ENCODE peak calls at places on chromosomes 16 and 17, in eight cellular contexts. D is CD4-positive, CD25-positive, alpha-beta regulatory T cell; Z is tibial artery; U is uterus; S is aorta; V is cardiac muscle cell; C is testis; L is neural progenitor cell. M is an unnamed sample.

GRCh38 chr16:79509221-79509631 is 91.3 kb downstream of the MAF start:
- DNase-seq in U (no peak), Z (peak; percentile 69), D (no peak), L (peak; percentile 24), S (peak; percentile 83), C (peak; percentile 30), V (no peak), M (no peak)

GRCh38 chr16:19014456-19014855 is 30.7 kb downstream of the TMC7 start:
- DNase-seq in U (no peak), L (no peak), C (no peak), S (peak; percentile 52), D (no peak), Z (no peak), V (no peak), M (peak; percentile 68)

GRCh38 chr17:79914813-79915740 is 75.8 kb upstream of the CBX4 start:
- DNase-seq in V (no peak), L (no peak), Z (no peak), S (no peak), D (no peak), U (no peak), C (no peak), M (no peak)

GRCh38 chr17:30921544-30922196 is at the start of gene ADAP2:
- DNase-seq in L (peak; percentile 76), C (peak; percentile 46), Z (peak; percentile 53), V (peak; percentile 65), U (peak; percentile 24), S (peak; percentile 85), D (no peak), M (peak; percentile 89)

GRCh38 chr16:88413631-88414030 is 30.9 kb downstream of the ZNF469 start:
- DNase-seq in D (no peak), V (no peak), S (no peak), C (no peak), L (no peak), U (no peak), Z (no peak), M (no peak)

GRCh38 chr17:5951912-5952311 is 118.3 kb upstream of the WSCD1 start:
- DNase-seq in D (no peak), S (no peak), L (no peak), U (no peak), V (no peak), Z (no peak), C (no peak), M (no peak)

GRCh38 chr17:45276031-45276430 is 14.1 kb upstream of the SPATA32 start:
- DNase-seq in C (no peak), V (no peak), Z (no peak), S (no peak), L (no peak), D (no peak), U (peak; percentile 59), M (no peak)

GRCh38 chr17:50127661-50128361 is 2.1 kb downstream of the SAMD14 start:
- DNase-seq in D (no peak), S (no peak), C (no peak), L (no peak), U (no peak), Z (no peak), V (no peak), M (no peak)

GRCh38 chr17:77445030-77445907 is 304.5 kb downstream of the SEC14L1 start:
- DNase-seq in D (peak; percentile 77), S (peak; percentile 84), Z (peak; percentile 60), V (no peak), U (peak; percentile 70), L (no peak), C (no peak), M (no peak)

GRCh38 chr16:695355-696089 is 5.3 kb upstream of the WDR24 start:
- DNase-seq in L (peak; percentile 60), V (peak; percentile 28), C (no peak), Z (no peak), U (no peak), D (peak; percentile 60), S (no peak), M (no peak)

GRCh38 chr16:86079185-86079885 is 180.4 kb downstream of the IRF8 start:
- DNase-seq in Z (peak; percentile 13), V (no peak), L (no peak), C (no peak), S (no peak), U (no peak), D (no peak), M (peak; percentile 25)

GRCh38 chr16:30738984-30739951 is 9.0 kb upstream of the PHKG2 start:
- DNase-seq in L (no peak), C (no peak), U (no peak), V (no peak), S (no peak), Z (no peak), D (no peak), M (no peak)
- H3K27ac ChIP-seq in L (no peak overlapping the region), C (peak overlapping the region; percentile 42), U (no peak overlapping the region), V (no peak overlapping the region), S (no peak overlapping the region), Z (peak overlapping the region; percentile 69), D (no peak overlapping the region), M (peak overlapping the region; percentile 80)

GRCh38 chr16:35557731-35558130 is 2098.3 kb downstream of the TP53TG3F start:
- DNase-seq in U (no peak), Z (no peak), S (no peak), C (no peak), L (no peak), V (no peak), D (no peak), M (no peak)

DNA sequence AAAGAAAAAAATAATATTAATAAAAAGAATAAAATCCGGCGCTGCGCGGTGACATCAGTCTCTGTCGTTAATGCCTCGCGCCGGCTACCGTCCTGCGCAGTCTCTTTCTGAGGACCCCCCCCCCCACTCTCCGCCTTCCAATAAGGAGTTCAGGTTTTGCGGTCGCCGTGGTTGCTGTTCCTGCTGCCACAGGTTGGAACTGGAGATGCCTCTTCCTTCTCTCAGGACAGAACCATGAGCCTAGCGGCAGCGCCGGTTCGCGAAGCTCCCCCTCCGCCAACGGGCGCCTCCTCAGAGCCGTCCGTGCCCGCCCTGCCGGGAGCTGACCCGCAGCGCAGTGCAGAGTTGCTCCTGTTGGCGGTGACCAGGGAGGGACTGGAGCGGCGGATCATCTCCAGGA is 2093.4 kb downstream of the TP53TG3F start:
- DNase-seq in C (peak; percentile 53), S (no peak), V (no peak), Z (no peak), U (no peak), D (no peak), L (no peak), M (no peak)
- H3K9me3 ChIP-seq in C (no peaks in the 10 kb centered on the region), S (peaks cover 4% of the 10 kb centered on the region), V (no peaks in the 10 kb centered on the region), Z (no peaks in the 10 kb centered on the region), U (no peaks in the 10 kb centered on the region), D (peaks cover 13% of the 10 kb centered on the region), L (peaks cover 51% of the 10 kb centered on the region), M (no peaks in the 10 kb centered on the region)

GRCh38 chr17:48722201-48722907 is at the start of gene PRAC1:
- DNase-seq in S (no peak), L (peak; percentile 20), Z (no peak), C (no peak), D (no peak), V (no peak), U (no peak), M (no peak)

GRCh38 chr17:48719642-48720262 is 2.6 kb downstream of the PRAC1 start:
- DNase-seq in C (no peak), U (no peak), S (no peak), D (no peak), L (peak; percentile 74), Z (no peak), V (peak; percentile 21), M (no peak)

GRCh38 chr17:48720263-48721008 is 1.9 kb downstream of the PRAC1 start:
- DNase-seq in L (peak; percentile 16), S (no peak), V (no peak), D (no peak), C (no peak), U (no peak), Z (no peak), M (no peak)

GRCh38 chr17:48718781-48719641 is 3.3 kb downstream of the PRAC1 start:
- DNase-seq in D (no peak), L (peak; percentile 64), V (peak; percentile 42), Z (no peak), S (no peak), U (no peak), C (no peak), M (no peak)

DNA sequence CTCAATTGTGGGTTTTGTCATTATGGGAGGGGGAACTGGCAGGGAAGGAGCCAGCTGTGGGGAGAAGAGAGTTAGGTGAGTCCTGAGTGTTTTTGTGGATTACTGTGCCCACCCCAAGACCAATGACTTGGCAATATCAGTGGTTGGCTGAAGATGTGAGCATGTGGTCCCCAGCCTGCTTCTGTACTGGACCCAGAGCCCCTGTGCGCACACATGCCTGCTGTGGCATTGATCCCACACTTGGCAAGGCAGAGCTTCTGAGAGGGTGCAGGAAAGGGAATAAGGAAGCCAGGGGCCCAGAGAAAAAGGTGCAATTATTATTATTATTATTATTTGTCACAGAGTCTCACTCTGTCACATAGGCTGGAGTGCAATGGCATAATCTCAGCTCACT is 1.3 kb downstream of the PRAC1 start:
- DNase-seq in Z (no peak), L (no peak), V (no peak), U (no peak), D (no peak), C (no peak), S (no peak), M (no peak)
- H3K27ac ChIP-seq in Z (no peak overlapping the region), L (no peak overlapping the region), V (no peak overlapping the region), U (no peak overlapping the region), D (no peak overlapping the region), C (no peak overlapping the region), S (no peak overlapping the region), M (no peak overlapping the region)

GRCh38 chr16:35733971-35734702 is 2274.7 kb downstream of the TP53TG3F start:
- DNase-seq in L (no peak), D (no peak), S (no peak), Z (no peak), C (no peak), V (no peak), U (no peak), M (no peak)
- H3K9me3 ChIP-seq in L (peaks cover 11% of the 10 kb centered on the region), D (peaks cover 89% of the 10 kb centered on the region), S (no peaks in the 10 kb centered on the region), Z (no peaks in the 10 kb centered on the region), C (no peaks in the 10 kb centered on the region), V (no peaks in the 10 kb centered on the region), U (no peaks in the 10 kb centered on the region), M (no peaks in the 10 kb centered on the region)